ENCODE peak calls at places on chromosomes 12 and 14, in ten cellular contexts. A is AG04450, W is mucosa of descending colon, G is ascending aorta, H is stomach, Q is body of pancreas, K is AG04449, C is lower leg skin, N is GM12864, E is lower lobe of right lung. I is an unnamed sample.

GRCh38 chr12:108447168-108447840 is 67.8 kb upstream of the FICD start:
- DNase-seq in A (no peak), W (no peak), G (no peak), H (no peak), Q (no peak), K (no peak), C (no peak), N (no peak), E (no peak), I (no peak)

GRCh38 chr12:46774011-46774633 is 51.7 kb downstream of the SLC38A4 start:
- DNase-seq in A (no peak), W (no peak), G (no peak), H (no peak), Q (no peak), K (no peak), C (no peak), N (no peak), E (no peak), I (no peak)

GRCh38 chr12:114399664-114400211 is 6.2 kb downstream of the TBX5 start:
- DNase-seq in A (peak; percentile 74), W (peak; percentile 23), G (no peak), H (no peak), Q (no peak), K (no peak), C (no peak), N (no peak), E (no peak), I (no peak)

GRCh38 chr12:130083746-130084145 is 78.5 kb upstream of the FZD10 start:
- DNase-seq in A (no peak), W (no peak), G (no peak), H (no peak), Q (no peak), K (no peak), C (no peak), N (no peak), E (no peak), I (no peak)

GRCh38 chr14:85444685-85445084 is 85.3 kb upstream of the FLRT2 start:
- DNase-seq in A (no peak), W (no peak), G (no peak), H (no peak), Q (no peak), K (no peak), C (no peak), N (no peak), E (no peak), I (no peak)

GRCh38 chr12:92022093-92022492 is 123.6 kb downstream of the BTG1 start:
- DNase-seq in A (no peak), W (no peak), G (no peak), H (no peak), Q (no peak), K (no peak), C (no peak), N (no peak), E (no peak), I (no peak)

GRCh38 chr12:108568653-108569154 is 6.3 kb downstream of the ISCU start:
- DNase-seq in A (no peak), W (peak; percentile 43), G (no peak), H (no peak), Q (no peak), K (no peak), C (peak; percentile 69), N (peak; percentile 98), E (no peak), I (peak; percentile 78)

GRCh38 chr14:50018236-50019210 is 97.8 kb downstream of the VCPKMT start:
- DNase-seq in A (no peak), W (no peak), G (no peak), H (peak; percentile 73), Q (peak; percentile 57), K (no peak), C (no peak), N (no peak), E (no peak), I (no peak)

GRCh38 chr12:98771811-98772752 is 127.0 kb downstream of the APAF1 start:
- DNase-seq in A (no peak), W (no peak), G (no peak), H (no peak), Q (no peak), K (no peak), C (no peak), N (no peak), E (no peak), I (no peak)

GRCh38 chr12:13000935-13001724 is 1.1 kb upstream of the HEBP1 start:
- DNase-seq in A (no peak), W (peak; percentile 47), G (no peak), H (peak; percentile 51), Q (peak; percentile 68), K (no peak), C (peak; percentile 90), N (no peak), E (peak; percentile 79), I (peak; percentile 77)
- TF ChIP-seq CTCF in A (peak; percentile 33), W (peak; percentile 10), G (no peak), H (peak; percentile 36), Q (peak; percentile 28), K (peak; percentile 35), C (no peak), N (peak; percentile 30), E (peak; percentile 51), I (no peak)

GRCh38 chr12:112538740-112539139 is 120.0 kb downstream of the PTPN11 start:
- DNase-seq in A (no peak), W (no peak), G (no peak), H (no peak), Q (no peak), K (no peak), C (no peak), N (no peak), E (no peak), I (no peak)

GRCh38 chr12:112540021-112540420 is 121.3 kb downstream of the PTPN11 start:
- DNase-seq in A (no peak), W (no peak), G (no peak), H (no peak), Q (no peak), K (no peak), C (no peak), N (no peak), E (no peak), I (no peak)

GRCh38 chr12:112537710-112538396 is 119.1 kb downstream of the PTPN11 start:
- DNase-seq in A (no peak), W (no peak), G (no peak), H (no peak), Q (no peak), K (no peak), C (no peak), N (no peak), E (peak; percentile 51), I (no peak)

GRCh38 chr12:112536367-112536730 is 117.6 kb downstream of the PTPN11 start:
- DNase-seq in A (no peak), W (no peak), G (no peak), H (no peak), Q (no peak), K (no peak), C (no peak), N (no peak), E (no peak), I (no peak)

DNA sequence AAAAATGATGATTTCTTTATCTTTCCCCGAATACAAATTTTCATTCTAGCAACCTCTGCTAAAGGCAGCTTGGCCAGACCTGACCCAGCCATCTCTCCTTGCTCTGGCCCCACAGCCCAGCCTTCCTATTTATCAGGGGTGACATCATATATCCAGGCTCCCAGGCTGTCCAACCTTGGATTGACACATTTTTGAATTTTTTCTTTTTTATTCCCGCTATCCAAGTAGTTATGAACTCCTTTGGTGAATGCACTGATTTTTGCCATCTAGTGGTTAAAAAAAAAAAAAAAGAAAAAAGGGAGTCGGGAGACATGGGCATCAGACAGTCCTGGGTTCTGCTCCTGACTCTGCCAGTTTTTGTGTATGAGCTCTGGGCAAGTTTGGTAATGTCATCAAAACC is 120.5 kb downstream of the PTPN11 start:
- DNase-seq in A (no peak), W (no peak), G (no peak), H (no peak), Q (no peak), K (no peak), C (no peak), N (no peak), E (no peak), I (no peak)
- TF ChIP-seq CTCF in A (peak; percentile 8), W (no peak), G (no peak), H (no peak), Q (no peak), K (no peak), C (no peak), N (no peak), E (no peak), I (no peak)

GRCh38 chr14:87629788-87630187 is 363.2 kb downstream of the GALC start:
- DNase-seq in A (no peak), W (no peak), G (no peak), H (no peak), Q (no peak), K (no peak), C (no peak), N (no peak), E (no peak), I (no peak)
- TF ChIP-seq CTCF in A (no peak), W (no peak), G (no peak), H (no peak), Q (no peak), K (no peak), C (no peak), N (no peak), E (no peak), I (no peak)

GRCh38 chr12:49295087-49296001 is at the start of gene PRPH:
- DNase-seq in A (no peak), W (no peak), G (no peak), H (no peak), Q (peak; percentile 34), K (no peak), C (no peak), N (no peak), E (no peak), I (peak; percentile 26)

GRCh38 chr12:49296836-49297694 is 2.1 kb downstream of the PRPH start:
- DNase-seq in A (no peak), W (peak; percentile 60), G (no peak), H (peak; percentile 43), Q (peak; percentile 72), K (no peak), C (no peak), N (no peak), E (peak; percentile 57), I (peak; percentile 79)

GRCh38 chr12:49297695-49298060 is 2.7 kb downstream of the PRPH start:
- DNase-seq in A (no peak), W (no peak), G (no peak), H (no peak), Q (no peak), K (no peak), C (no peak), N (no peak), E (no peak), I (no peak)

GRCh38 chr12:49296034-49296835 is 1.3 kb downstream of the PRPH start:
- DNase-seq in A (no peak), W (peak; percentile 76), G (no peak), H (peak; percentile 57), Q (peak; percentile 66), K (no peak), C (no peak), N (no peak), E (peak; percentile 68), I (peak; percentile 92)

GRCh38 chr12:49298160-49298559 is 3.2 kb downstream of the PRPH start:
- DNase-seq in A (no peak), W (peak; percentile 31), G (no peak), H (no peak), Q (no peak), K (no peak), C (no peak), N (no peak), E (no peak), I (peak; percentile 26)
- TF ChIP-seq CTCF in A (no peak), W (no peak), G (no peak), H (no peak), Q (no peak), K (no peak), C (no peak), N (peak; percentile 42), E (no peak), I (no peak)

I was measured in GM20000.